ENCODE peak calls at places on chromosomes 13 and 19, in six cellular contexts. One of them, this sample, is unnamed.

GRCh38 chr19:10430505-10431253 is 10.3 kb downstream of the PDE4A start:
- DNase-seq in SK-N-SH: peak
- DNase-seq in K562: peak
- DNase-seq in HCT116: no peak
- DNase-seq in HepG2: no peak
- DNase-seq in H1: no peak
- DNase-seq in this sample: no peak

GRCh38 chr13:93476175-93476574 is 249.6 kb downstream of the GPC6 start:
- DNase-seq in SK-N-SH: no peak
- DNase-seq in K562: no peak
- DNase-seq in HCT116: no peak
- DNase-seq in HepG2: peak
- DNase-seq in H1: no peak
- DNase-seq in this sample: no peak

GRCh38 chr13:102220681-102221228 is 181.1 kb downstream of the FGF14 start:
- DNase-seq in SK-N-SH: no peak
- DNase-seq in K562: no peak
- DNase-seq in HCT116: no peak
- DNase-seq in HepG2: no peak
- DNase-seq in H1: no peak
- DNase-seq in this sample: no peak

GRCh38 chr13:32390484-32390883 is 37.4 kb downstream of the N4BP2L1 start:
- DNase-seq in SK-N-SH: no peak
- DNase-seq in K562: no peak
- DNase-seq in HCT116: no peak
- DNase-seq in HepG2: no peak
- DNase-seq in H1: no peak
- DNase-seq in this sample: no peak

GRCh38 chr13:80245162-80245733 is 95.7 kb downstream of the SPRY2 start:
- DNase-seq in SK-N-SH: no peak
- DNase-seq in K562: no peak
- DNase-seq in HCT116: no peak
- DNase-seq in HepG2: no peak
- DNase-seq in H1: no peak
- DNase-seq in this sample: no peak

GRCh38 chr13:91185294-91185863 is 162.1 kb upstream of the MIR17HG start:
- DNase-seq in SK-N-SH: peak
- DNase-seq in K562: no peak
- DNase-seq in HCT116: peak
- DNase-seq in HepG2: peak
- DNase-seq in H1: no peak
- DNase-seq in this sample: no peak

GRCh38 chr13:34591163-34591562 is 350.9 kb upstream of the NBEA start:
- DNase-seq in SK-N-SH: no peak
- DNase-seq in K562: no peak
- DNase-seq in HCT116: no peak
- DNase-seq in HepG2: no peak
- DNase-seq in H1: no peak
- DNase-seq in this sample: no peak

GRCh38 chr13:98203641-98204326 is 26.7 kb upstream of the RNF113B start:
- DNase-seq in SK-N-SH: no peak
- DNase-seq in K562: no peak
- DNase-seq in HCT116: no peak
- DNase-seq in HepG2: no peak
- DNase-seq in H1: no peak
- DNase-seq in this sample: no peak

GRCh38 chr19:43332058-43332922 is 21.2 kb upstream of the CD177 start:
- DNase-seq in SK-N-SH: no peak
- DNase-seq in K562: no peak
- DNase-seq in HCT116: no peak
- DNase-seq in HepG2: no peak
- DNase-seq in H1: no peak
- DNase-seq in this sample: no peak

GRCh38 chr19:1110809-1111640 is 7.2 kb downstream of the GPX4 start:
- DNase-seq in SK-N-SH: no peak
- DNase-seq in K562: no peak
- DNase-seq in HCT116: no peak
- DNase-seq in HepG2: no peak
- DNase-seq in H1: no peak
- DNase-seq in this sample: no peak

GRCh38 chr19:7665076-7665475 is 3.8 kb upstream of the RETN start:
- DNase-seq in SK-N-SH: no peak
- DNase-seq in K562: no peak
- DNase-seq in HCT116: no peak
- DNase-seq in HepG2: no peak
- DNase-seq in H1: no peak
- DNase-seq in this sample: no peak

GRCh38 chr19:2974342-2974932 is 2.9 kb upstream of the TLE6 start:
- DNase-seq in SK-N-SH: no peak
- DNase-seq in K562: peak
- DNase-seq in HCT116: no peak
- DNase-seq in HepG2: no peak
- DNase-seq in H1: no peak
- DNase-seq in this sample: no peak

GRCh38 chr13:97028441-97029299 is 34.4 kb upstream of the OXGR1 start:
- DNase-seq in SK-N-SH: peak
- DNase-seq in K562: peak
- DNase-seq in HCT116: peak
- DNase-seq in HepG2: peak
- DNase-seq in H1: no peak
- DNase-seq in this sample: no peak

GRCh38 chr13:38763446-38764381 is 76.8 kb downstream of the FREM2 start:
- DNase-seq in SK-N-SH: peak
- DNase-seq in K562: peak
- DNase-seq in HCT116: no peak
- DNase-seq in HepG2: peak
- DNase-seq in H1: peak
- DNase-seq in this sample: no peak

GRCh38 chr13:49455016-49455398 is 10.9 kb downstream of the SETDB2 start:
- DNase-seq in SK-N-SH: no peak
- DNase-seq in K562: no peak
- DNase-seq in HCT116: no peak
- DNase-seq in HepG2: no peak
- DNase-seq in H1: no peak
- DNase-seq in this sample: no peak

GRCh38 chr13:49410477-49410876 is 33.4 kb downstream of the CAB39L start:
- DNase-seq in SK-N-SH: no peak
- DNase-seq in K562: no peak
- DNase-seq in HCT116: no peak
- DNase-seq in HepG2: no peak
- DNase-seq in H1: no peak
- DNase-seq in this sample: no peak

GRCh38 chr19:51292971-51293370 is 18.5 kb upstream of the IGLON5 start:
- DNase-seq in SK-N-SH: no peak
- DNase-seq in K562: no peak
- DNase-seq in HCT116: no peak
- DNase-seq in HepG2: no peak
- DNase-seq in H1: no peak
- DNase-seq in this sample: no peak

GRCh38 chr13:100573121-100573520 is 15.5 kb downstream of the GGACT start:
- DNase-seq in SK-N-SH: peak
- DNase-seq in K562: peak
- DNase-seq in HCT116: peak
- DNase-seq in HepG2: peak
- DNase-seq in H1: peak
- DNase-seq in this sample: peak

GRCh38 chr19:1513492-1514294 is 874 bp upstream of the ADAMTSL5 start:
- DNase-seq in SK-N-SH: peak
- DNase-seq in K562: peak
- DNase-seq in HCT116: peak
- DNase-seq in HepG2: no peak
- DNase-seq in H1: no peak
- DNase-seq in this sample: no peak

DNA sequence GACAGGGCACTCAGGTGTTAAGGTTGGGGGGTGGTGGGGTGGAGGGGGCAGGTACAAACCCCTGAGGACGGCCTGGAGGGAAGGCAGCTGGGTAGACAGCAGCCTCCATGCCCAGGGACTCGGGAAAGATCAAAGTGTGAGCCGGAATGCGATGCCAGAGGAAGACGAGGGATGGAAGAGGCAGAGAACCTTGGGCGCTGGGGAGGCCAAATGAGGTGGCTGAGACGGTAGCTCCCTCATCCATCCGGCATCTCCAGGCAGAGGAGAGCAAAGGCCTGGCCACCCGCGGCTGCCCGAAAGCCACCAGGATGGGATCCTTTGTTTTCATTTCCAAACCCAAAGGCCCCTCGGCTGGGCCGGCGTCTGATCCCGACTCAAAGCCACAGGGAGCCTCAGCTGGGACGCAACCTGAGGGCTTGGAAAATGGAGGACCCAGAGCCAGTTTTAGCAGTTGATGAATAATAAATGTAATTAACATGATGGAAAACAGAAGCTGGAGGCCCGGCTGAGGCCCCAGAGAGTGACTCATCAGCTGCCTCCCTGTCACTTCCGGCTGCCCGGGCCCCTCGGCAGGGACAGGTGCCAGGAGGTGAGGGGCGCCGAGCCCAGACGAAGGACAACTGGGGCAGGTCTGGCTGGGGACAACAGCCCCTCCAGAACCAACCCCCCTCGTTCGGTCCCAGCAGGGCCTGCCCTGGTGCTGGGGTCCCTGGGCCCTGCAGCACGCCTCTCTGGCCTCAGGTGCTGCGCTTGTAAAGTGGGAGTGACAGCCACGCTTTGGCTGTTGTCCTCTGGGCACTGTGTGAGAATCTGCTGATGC is 61.6 kb downstream of the CEBPG start:
- DNase-seq in SK-N-SH: peak
- DNase-seq in K562: no peak
- DNase-seq in HCT116: no peak
- DNase-seq in HepG2: no peak
- DNase-seq in H1: no peak
- DNase-seq in this sample: no peak
- TF ChIP-seq JUND in SK-N-SH: peak
- TF ChIP-seq JUND in K562: peak
- TF ChIP-seq JUND in HCT116: no peak
- TF ChIP-seq JUND in HepG2: no peak
- TF ChIP-seq JUND in H1: no peak
- TF ChIP-seq JUND in this sample: no peak

GRCh38 chr19:54463531-54464043 is at the start of gene LENG9:
- DNase-seq in SK-N-SH: peak
- DNase-seq in K562: peak
- DNase-seq in HCT116: peak
- DNase-seq in HepG2: peak
- DNase-seq in H1: peak
- DNase-seq in this sample: no peak

GRCh38 chr19:54462713-54463530 is 656 bp downstream of the LENG9 start:
- DNase-seq in SK-N-SH: peak
- DNase-seq in K562: no peak
- DNase-seq in HCT116: no peak
- DNase-seq in HepG2: peak
- DNase-seq in H1: no peak
- DNase-seq in this sample: no peak

GRCh38 chr19:54460230-54461005 is 3.2 kb downstream of the LENG9 start:
- DNase-seq in SK-N-SH: no peak
- DNase-seq in K562: no peak
- DNase-seq in HCT116: no peak
- DNase-seq in HepG2: no peak
- DNase-seq in H1: no peak
- DNase-seq in this sample: no peak

GRCh38 chr19:54461201-54462071 is 2.1 kb downstream of the LENG9 start:
- DNase-seq in SK-N-SH: no peak
- DNase-seq in K562: no peak
- DNase-seq in HCT116: no peak
- DNase-seq in HepG2: no peak
- DNase-seq in H1: no peak
- DNase-seq in this sample: no peak

DNA sequence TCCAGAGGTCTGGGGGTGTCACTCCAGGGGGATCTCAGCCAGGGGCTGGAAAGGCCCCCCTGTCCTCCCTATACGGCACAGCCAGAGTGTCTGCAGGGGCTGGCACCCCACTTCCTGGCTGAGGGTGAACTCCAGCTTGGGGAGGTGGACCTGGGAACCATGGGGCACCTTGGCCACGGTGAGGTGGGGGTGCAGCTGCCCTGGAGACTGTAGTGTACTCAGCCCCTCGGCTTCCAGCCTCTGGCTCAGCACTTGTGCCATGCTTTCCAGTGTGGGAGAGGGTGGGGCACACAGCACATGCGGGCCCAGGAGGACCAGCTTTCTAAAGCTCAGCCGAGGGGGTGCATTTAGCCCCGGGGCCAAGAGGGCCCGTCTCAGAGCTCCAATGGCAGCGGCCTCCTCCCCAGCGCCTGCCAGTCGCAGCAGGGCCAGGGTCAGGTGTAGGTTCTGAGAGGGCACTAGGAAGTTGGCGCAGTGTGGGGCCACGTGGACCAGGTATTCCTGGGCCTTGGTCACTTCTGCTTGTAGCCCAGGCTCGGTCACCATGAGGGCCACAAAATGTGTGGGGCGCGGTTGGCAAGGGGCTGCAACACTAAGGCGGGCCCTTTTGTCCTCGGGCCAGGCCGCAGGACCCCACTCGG is 1.4 kb downstream of the LENG9 start:
- DNase-seq in SK-N-SH: no peak
- DNase-seq in K562: no peak
- DNase-seq in HCT116: no peak
- DNase-seq in HepG2: no peak
- DNase-seq in H1: no peak
- DNase-seq in this sample: no peak
- TF ChIP-seq POLR2AphosphoS5 in SK-N-SH: no peak
- TF ChIP-seq POLR2AphosphoS5 in K562: peak
- TF ChIP-seq POLR2AphosphoS5 in HCT116: no peak
- TF ChIP-seq POLR2AphosphoS5 in HepG2: no peak
- TF ChIP-seq POLR2AphosphoS5 in H1: peak
- TF ChIP-seq POLR2AphosphoS5 in this sample: peak

GRCh38 chr19:55535173-55535572 is 1.8 kb downstream of the SBK2 start:
- DNase-seq in SK-N-SH: no peak
- DNase-seq in K562: no peak
- DNase-seq in HCT116: no peak
- DNase-seq in HepG2: no peak
- DNase-seq in H1: no peak
- DNase-seq in this sample: no peak
- TF ChIP-seq JUND in SK-N-SH: no peak
- TF ChIP-seq JUND in K562: no peak
- TF ChIP-seq JUND in HCT116: no peak
- TF ChIP-seq JUND in HepG2: no peak
- TF ChIP-seq JUND in H1: no peak
- TF ChIP-seq JUND in this sample: no peak

DNA sequence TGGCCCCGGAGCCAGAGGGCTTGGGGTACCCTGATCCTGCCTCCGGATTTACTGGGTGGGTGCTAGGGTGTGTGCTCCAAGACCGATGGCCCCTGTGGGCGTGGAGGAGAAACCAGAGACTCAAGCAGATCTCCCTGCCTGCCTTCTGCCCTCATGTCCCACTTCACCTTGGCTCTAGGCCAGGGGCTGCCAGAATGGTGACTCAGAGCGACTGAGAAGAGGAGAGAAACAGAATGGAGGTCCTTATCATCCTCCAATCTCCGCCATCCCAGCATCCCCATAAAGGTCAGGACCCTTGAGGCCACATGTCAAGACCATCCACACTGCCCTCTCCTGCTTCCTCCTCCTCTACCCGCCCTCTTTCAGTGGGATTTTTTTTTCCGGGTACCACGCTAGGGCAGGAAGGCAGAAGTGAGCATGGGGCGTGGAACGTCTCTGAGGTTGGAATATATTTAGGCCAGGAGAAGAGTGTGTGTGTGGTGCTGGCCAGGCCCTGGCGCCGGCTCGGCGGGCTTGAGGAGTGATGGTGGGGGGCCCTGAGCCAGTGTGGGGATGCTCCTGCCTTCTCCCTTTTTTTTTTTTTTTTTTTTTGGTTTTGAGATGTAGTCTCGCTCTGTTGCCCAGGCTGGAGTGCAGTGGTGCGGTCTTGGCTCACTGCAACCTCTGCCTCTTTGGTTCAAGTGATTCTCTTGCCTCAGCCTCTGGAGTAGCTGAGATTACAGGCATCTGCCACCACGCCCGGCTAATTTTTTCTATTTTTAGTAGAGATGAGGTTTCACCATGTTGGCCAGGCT is 22.3 kb downstream of the IER2 start:
- DNase-seq in SK-N-SH: peak
- DNase-seq in K562: peak
- DNase-seq in HCT116: no peak
- DNase-seq in HepG2: no peak
- DNase-seq in H1: no peak
- DNase-seq in this sample: no peak
- TF ChIP-seq POLR2AphosphoS5 in SK-N-SH: peak
- TF ChIP-seq POLR2AphosphoS5 in K562: no peak
- TF ChIP-seq POLR2AphosphoS5 in HCT116: peak
- TF ChIP-seq POLR2AphosphoS5 in HepG2: no peak
- TF ChIP-seq POLR2AphosphoS5 in H1: no peak
- TF ChIP-seq POLR2AphosphoS5 in this sample: no peak

This sample was measured in GM12878.